ENCODE peak calls at places on chromosomes 3 and 15, in ten cellular contexts. P, N, O, Y, E, M, H, U, X and T are unnamed samples. For H3K4me1, the result is how much of the 10 kb centered on the place peaks cover.

GRCh38 chr3:190320594-190321362 is 1.5 kb downstream of the CLDN1 start:
- DNase-seq in P (no peak), N (no peak), O (no peak), Y (no peak), E (no peak), M (no peak), H (no peak), U (no peak), X (no peak), T (no peak)

GRCh38 chr3:12313519-12313918 is 24.6 kb downstream of the PPARG start:
- DNase-seq in P (no peak), N (no peak), O (no peak), Y (no peak), E (no peak), M (no peak), H (no peak), U (no peak), X (no peak), T (no peak)

GRCh38 chr3:194976813-194977322 is 291.2 kb downstream of the FAM43A start:
- DNase-seq in P (no peak), N (no peak), O (peak), Y (no peak), E (no peak), M (peak), H (no peak), U (no peak), X (no peak), T (no peak)

GRCh38 chr3:58151637-58152036 is 59.1 kb downstream of the DNASE1L3 start:
- DNase-seq in P (no peak), N (peak), O (no peak), Y (peak), E (no peak), M (no peak), H (no peak), U (no peak), X (no peak), T (no peak)

GRCh38 chr3:174618368-174618767 is 240.8 kb upstream of the NAALADL2 start:
- DNase-seq in P (no peak), N (no peak), O (no peak), Y (peak), E (no peak), M (no peak), H (no peak), U (no peak), X (no peak), T (no peak)

GRCh38 chr3:30941342-30941741 is 46.9 kb upstream of the GADL1 start:
- DNase-seq in P (no peak), N (no peak), O (no peak), Y (no peak), E (no peak), M (no peak), H (no peak), U (no peak), X (no peak), T (no peak)

GRCh38 chr3:186239321-186239720 is 122.7 kb downstream of the DGKG start:
- DNase-seq in P (no peak), N (peak), O (peak), Y (peak), E (no peak), M (peak), H (no peak), U (no peak), X (peak), T (no peak)

GRCh38 chr3:149763565-149763964 is 11.3 kb upstream of the COMMD2 start:
- DNase-seq in P (no peak), N (no peak), O (peak), Y (no peak), E (no peak), M (no peak), H (no peak), U (no peak), X (no peak), T (no peak)

GRCh38 chr3:3729261-3729660 is 70.0 kb upstream of the LRRN1 start:
- DNase-seq in P (no peak), N (no peak), O (no peak), Y (no peak), E (no peak), M (no peak), H (no peak), U (no peak), X (no peak), T (no peak)

GRCh38 chr15:61558172-61559146 is 329.4 kb upstream of the RORA start:
- DNase-seq in P (no peak), N (no peak), O (no peak), Y (no peak), E (no peak), M (no peak), H (no peak), U (no peak), X (no peak), T (no peak)

GRCh38 chr15:82093774-82094211 is 48.0 kb upstream of the MEX3B start:
- DNase-seq in P (no peak), N (no peak), O (peak), Y (peak), E (no peak), M (peak), H (no peak), U (no peak), X (peak), T (no peak)

DNA sequence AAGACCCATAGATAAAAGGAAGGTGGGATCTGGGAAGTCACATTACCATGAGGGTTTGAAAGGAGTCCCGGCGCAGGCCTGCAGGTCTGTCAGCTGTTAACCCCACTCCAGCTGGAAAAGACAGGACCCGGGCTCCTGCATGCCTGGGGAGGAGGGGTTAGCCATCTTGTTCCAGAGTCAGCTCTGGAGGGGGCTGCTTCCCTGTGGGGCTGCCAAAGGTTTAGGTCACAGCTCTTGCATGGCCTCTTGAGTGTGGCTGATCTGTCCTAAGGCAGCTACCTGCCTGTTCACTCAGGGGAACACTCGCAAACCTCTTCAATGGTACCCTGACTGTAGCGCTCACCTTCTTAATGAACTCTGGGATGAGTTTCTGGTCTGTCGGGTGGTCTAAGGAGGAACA is 104.5 kb downstream of the RFTN1 start:
- DNase-seq in P (no peak), N (no peak), O (no peak), Y (no peak), E (no peak), M (no peak), H (no peak), U (no peak), X (no peak), T (no peak)
- H3K4me1 ChIP-seq in P (under half), N (under half), O (under half), Y (under half), E (under half), M (under half), H (under half), U (under half), X (under half), T (under half)

DNA sequence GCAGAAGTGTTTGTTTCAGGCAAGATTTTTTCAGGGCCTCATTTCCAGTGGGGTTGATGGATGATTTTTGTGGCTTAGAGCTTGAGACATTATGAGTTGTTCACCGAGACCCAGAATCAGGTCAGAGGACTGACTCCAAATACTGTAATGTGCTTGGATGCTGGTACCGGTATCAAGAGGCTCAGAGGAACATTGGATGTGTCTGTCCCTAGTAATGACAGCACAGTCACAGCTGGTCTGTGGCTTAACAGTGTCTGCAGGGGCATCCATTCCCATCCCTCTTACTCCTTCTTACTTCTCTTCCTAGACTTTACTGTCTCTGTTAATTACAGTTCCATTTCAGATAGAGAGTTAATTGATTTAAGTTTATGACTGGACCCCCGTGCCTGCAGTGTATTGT is 107.8 kb downstream of the PTPRG start:
- DNase-seq in P (no peak), N (no peak), O (no peak), Y (no peak), E (no peak), M (peak), H (no peak), U (no peak), X (no peak), T (no peak)
- H3K4me1 ChIP-seq in P (under half), N (half or more), O (under half), Y (under half), E (under half), M (under half), H (under half), U (under half), X (under half), T (under half)

GRCh38 chr3:112038863-112039262 is 4.3 kb downstream of the TMPRSS7 start:
- DNase-seq in P (no peak), N (no peak), O (peak), Y (peak), E (no peak), M (peak), H (no peak), U (no peak), X (no peak), T (no peak)
- H3K4me1 ChIP-seq in P (under half), N (under half), O (under half), Y (under half), E (under half), M (under half), H (under half), U (under half), X (under half), T (under half)

DNA sequence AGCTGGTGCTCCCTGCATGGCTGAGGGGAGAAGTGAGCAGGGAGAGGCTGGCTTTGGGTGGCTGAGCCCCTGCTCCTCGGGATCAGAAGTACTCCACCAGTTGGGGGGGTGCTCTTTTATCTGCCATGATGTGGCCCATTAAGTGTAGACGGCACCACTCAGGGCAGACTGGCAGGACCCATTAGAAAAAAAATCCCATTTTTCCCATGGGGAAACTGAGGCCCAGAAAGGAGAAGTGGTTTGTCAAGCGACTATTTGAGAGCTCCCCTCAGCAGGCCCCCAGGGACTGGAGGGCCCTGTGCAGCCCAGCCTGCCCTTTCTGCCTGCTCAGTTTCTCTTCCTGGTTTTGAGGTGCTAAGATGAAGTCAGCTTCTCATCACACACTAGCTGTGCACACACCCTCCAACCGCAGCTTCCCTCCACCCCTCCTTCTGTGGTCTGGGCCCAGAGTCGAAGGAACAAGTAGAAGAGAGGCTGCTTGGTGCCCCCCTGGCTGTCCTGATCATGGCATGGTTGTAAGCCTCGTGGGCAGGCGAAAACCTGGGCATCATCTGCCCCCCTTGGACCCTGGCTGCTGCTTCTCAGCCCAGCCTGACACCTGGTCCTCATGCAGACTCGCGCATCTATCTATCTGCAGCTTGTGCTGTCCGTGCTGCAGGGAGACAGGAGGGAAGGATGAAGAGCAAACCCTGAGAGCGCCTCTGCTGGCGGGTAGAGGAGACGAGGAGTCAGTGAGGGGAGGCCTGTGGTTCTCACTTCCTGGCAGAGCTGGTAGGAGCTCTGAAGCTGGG is 5.6 kb downstream of the CSK start:
- DNase-seq in P (no peak), N (no peak), O (peak), Y (peak), E (peak), M (peak), H (peak), U (peak), X (peak), T (no peak)
- H3K4me1 ChIP-seq in P (under half), N (half or more), O (under half), Y (under half), E (half or more), M (half or more), H (half or more), U (half or more), X (half or more), T (under half)

DNA sequence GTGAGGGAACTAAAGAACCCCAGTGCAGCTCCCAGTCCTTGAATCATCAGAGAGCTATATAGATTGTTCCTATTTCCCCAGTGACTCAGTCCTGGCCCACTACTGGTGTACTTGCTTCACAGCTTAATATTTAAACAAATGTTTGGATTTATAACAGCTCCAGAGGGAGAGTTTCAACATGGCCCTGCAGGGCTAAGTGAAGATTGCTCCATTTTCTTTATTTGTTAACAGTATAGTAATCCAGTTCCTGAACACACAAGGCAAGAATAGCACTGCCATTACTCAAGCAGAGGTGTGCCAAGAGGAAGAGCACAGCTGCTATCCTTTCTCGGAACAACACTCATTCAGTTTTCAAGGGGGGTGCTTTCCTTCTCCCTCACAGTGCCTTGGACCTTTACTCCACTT is 6.5 kb downstream of the SQOR start:
- DNase-seq in P (no peak), N (no peak), O (peak), Y (peak), E (no peak), M (peak), H (no peak), U (no peak), X (no peak), T (no peak)
- H3K4me1 ChIP-seq in P (under half), N (half or more), O (under half), Y (half or more), E (under half), M (under half), H (half or more), U (under half), X (under half), T (under half)

GRCh38 chr3:138438896-138439295 is 4.5 kb downstream of the ESYT3 start:
- DNase-seq in P (no peak), N (no peak), O (no peak), Y (peak), E (no peak), M (no peak), H (no peak), U (no peak), X (no peak), T (no peak)
- H3K4me1 ChIP-seq in P (under half), N (under half), O (half or more), Y (under half), E (under half), M (under half), H (under half), U (under half), X (under half), T (under half)

DNA sequence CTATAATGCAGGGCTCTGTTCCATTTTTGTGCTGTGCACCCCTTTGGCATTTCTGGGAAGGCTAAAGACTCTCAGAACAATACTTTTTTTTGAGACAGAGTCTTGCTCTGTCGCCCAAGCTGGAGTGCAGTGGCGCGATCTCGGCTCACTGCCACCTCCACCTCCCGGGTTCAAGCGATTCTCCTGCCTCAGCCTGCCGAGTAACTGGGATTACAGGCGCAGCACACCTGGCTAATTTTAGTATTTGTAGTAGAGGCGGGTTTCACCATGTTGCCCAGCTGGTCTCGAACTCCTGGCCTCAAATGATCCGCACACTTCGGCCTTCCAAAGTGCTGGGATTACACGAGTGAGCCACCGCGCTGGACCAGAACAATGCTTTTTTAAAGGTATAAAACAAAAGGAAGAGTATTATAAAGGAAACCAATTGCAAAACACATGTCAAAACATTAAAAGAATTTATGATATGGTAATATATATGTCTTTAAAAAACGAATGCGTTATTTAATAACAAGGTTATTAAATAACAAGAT is 999 bp downstream of the SQOR start:
- DNase-seq in P (no peak), N (no peak), O (no peak), Y (no peak), E (no peak), M (no peak), H (peak), U (no peak), X (no peak), T (no peak)
- H3K4me1 ChIP-seq in P (under half), N (half or more), O (under half), Y (under half), E (under half), M (under half), H (under half), U (under half), X (under half), T (under half)

DNA sequence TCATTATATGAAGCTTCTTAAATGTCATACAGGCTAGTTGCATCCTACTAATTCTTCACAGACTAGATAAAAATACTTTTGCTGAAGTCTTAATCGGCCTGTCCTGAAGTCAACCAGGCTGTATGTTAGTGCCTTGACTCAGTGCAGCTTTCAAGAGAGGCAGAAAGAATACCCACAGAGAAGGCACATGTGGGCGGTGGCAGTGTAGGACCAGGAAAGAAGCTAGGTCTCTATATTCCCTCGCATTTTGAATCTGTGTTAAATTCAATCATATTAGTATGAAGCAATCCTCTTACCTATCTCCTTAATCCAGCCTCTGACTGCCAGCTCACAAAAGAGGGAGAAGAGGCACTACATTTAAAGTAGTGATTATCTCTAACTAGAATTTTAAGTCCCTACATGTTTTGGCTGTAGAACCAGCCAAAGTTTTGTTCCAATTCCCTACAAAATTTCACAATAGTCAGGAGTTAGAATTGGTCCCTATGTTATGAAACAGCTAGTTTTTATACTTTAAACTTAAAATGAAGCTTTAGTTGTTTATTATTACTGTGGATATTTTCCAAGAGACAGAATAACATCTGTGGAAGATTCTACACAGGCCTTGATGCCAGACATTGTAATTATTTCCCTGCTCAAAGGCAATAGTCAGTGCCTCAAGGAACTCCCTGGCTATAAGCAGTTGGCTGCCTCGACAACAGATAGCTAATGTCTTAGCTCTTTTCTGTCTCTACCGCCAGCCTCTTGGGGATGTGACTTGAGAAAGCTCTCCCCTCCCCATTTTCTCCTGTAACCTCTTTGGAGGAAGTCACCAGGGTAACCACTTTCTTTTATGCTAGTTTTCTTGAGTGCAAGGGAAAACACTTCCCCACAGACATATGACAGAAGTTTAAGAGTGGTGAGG is 31.9 kb downstream of the CRTC3 start:
- DNase-seq in P (no peak), N (no peak), O (no peak), Y (peak), E (no peak), M (no peak), H (no peak), U (peak), X (no peak), T (no peak)
- H3K4me1 ChIP-seq in P (under half), N (half or more), O (under half), Y (half or more), E (half or more), M (under half), H (under half), U (half or more), X (under half), T (under half)

DNA sequence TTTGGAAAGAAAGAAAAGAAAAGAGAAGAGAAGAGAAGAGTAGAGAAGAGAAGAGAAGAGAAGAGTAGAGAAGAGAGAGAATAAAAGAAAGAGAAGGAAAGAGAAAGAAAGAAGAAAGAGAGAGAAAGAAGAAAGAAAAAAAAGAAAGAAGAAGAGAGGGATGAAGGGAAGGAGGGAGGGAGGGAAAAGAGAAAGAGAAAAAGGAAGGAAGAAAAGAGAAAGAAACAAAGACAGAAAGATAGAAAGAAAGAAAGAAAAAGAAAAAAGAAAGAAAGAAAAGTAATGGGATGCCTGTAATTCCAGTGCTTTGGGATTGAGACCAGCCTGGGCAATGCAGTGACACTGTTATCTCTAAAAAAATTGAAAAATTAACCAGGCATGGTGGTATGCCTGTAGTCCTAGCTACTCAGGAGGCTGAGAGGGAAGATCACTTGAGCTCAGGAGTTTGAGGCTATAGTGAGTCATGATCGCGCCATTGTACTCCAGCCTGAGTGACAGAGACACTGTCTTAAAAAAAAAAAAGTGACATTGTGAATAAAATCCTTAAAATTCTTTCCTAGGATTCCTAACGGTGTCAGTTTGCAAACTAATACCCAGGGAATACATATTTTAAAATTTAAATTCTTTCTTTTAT is 1.7 kb downstream of the RASL12 start:
- DNase-seq in P (no peak), N (no peak), O (peak), Y (peak), E (no peak), M (peak), H (no peak), U (no peak), X (peak), T (peak)
- H3K4me1 ChIP-seq in P (under half), N (half or more), O (under half), Y (under half), E (under half), M (under half), H (under half), U (under half), X (under half), T (under half)